ENCODE peak calls at places on chromosomes 3 and 15, in ten cellular contexts. One of them, this sample, is unnamed.

GRCh38 chr3:106823706-106824105 is 553.5 kb upstream of the CCDC54 start:
- DNase-seq in kidney: no peak
- DNase-seq in CD8-positive, alpha-beta T cell: no peak
- DNase-seq in body of pancreas: no peak
- DNase-seq in AG09309: no peak
- DNase-seq in fibroblast of villous mesenchyme: no peak
- DNase-seq in mucosa of descending colon: no peak
- DNase-seq in GM20000: no peak
- DNase-seq in omental fat pad: no peak
- DNase-seq in fibroblast of lung: no peak
- DNase-seq in this sample: no peak

GRCh38 chr3:89042251-89042650 is 65.2 kb upstream of the EPHA3 start:
- DNase-seq in kidney: no peak
- DNase-seq in CD8-positive, alpha-beta T cell: no peak
- DNase-seq in body of pancreas: no peak
- DNase-seq in AG09309: no peak
- DNase-seq in fibroblast of villous mesenchyme: no peak
- DNase-seq in mucosa of descending colon: no peak
- DNase-seq in GM20000: no peak
- DNase-seq in omental fat pad: no peak
- DNase-seq in fibroblast of lung: peak; percentile 63
- DNase-seq in this sample: no peak

GRCh38 chr3:13391308-13391707 is 28.8 kb downstream of the NUP210 start:
- DNase-seq in kidney: no peak
- DNase-seq in CD8-positive, alpha-beta T cell: no peak
- DNase-seq in body of pancreas: no peak
- DNase-seq in AG09309: no peak
- DNase-seq in fibroblast of villous mesenchyme: no peak
- DNase-seq in mucosa of descending colon: peak; percentile 17
- DNase-seq in GM20000: no peak
- DNase-seq in omental fat pad: no peak
- DNase-seq in fibroblast of lung: no peak
- DNase-seq in this sample: no peak

GRCh38 chr15:100338971-100339444 is 2.8 kb downstream of the ADAMTS17 start:
- DNase-seq in kidney: no peak
- DNase-seq in CD8-positive, alpha-beta T cell: peak; percentile 55
- DNase-seq in body of pancreas: peak; percentile 83
- DNase-seq in AG09309: peak; percentile 32
- DNase-seq in fibroblast of villous mesenchyme: peak; percentile 67
- DNase-seq in mucosa of descending colon: peak; percentile 87
- DNase-seq in GM20000: no peak
- DNase-seq in omental fat pad: peak; percentile 38
- DNase-seq in fibroblast of lung: peak; percentile 79
- DNase-seq in this sample: no peak

GRCh38 chr3:43316783-43317460 is 30.6 kb downstream of the SNRK start:
- DNase-seq in kidney: no peak
- DNase-seq in CD8-positive, alpha-beta T cell: no peak
- DNase-seq in body of pancreas: no peak
- DNase-seq in AG09309: no peak
- DNase-seq in fibroblast of villous mesenchyme: no peak
- DNase-seq in mucosa of descending colon: no peak
- DNase-seq in GM20000: no peak
- DNase-seq in omental fat pad: no peak
- DNase-seq in fibroblast of lung: peak; percentile 39
- DNase-seq in this sample: no peak

GRCh38 chr3:16427309-16427965 is 86.1 kb downstream of the RFTN1 start:
- DNase-seq in kidney: no peak
- DNase-seq in CD8-positive, alpha-beta T cell: no peak
- DNase-seq in body of pancreas: peak; percentile 33
- DNase-seq in AG09309: peak; percentile 93
- DNase-seq in fibroblast of villous mesenchyme: peak; percentile 99
- DNase-seq in mucosa of descending colon: peak; percentile 14
- DNase-seq in GM20000: no peak
- DNase-seq in omental fat pad: no peak
- DNase-seq in fibroblast of lung: peak; percentile 95
- DNase-seq in this sample: no peak

GRCh38 chr3:65627102-65627501 is 411.6 kb downstream of the MAGI1 start:
- DNase-seq in kidney: no peak
- DNase-seq in CD8-positive, alpha-beta T cell: no peak
- DNase-seq in body of pancreas: no peak
- DNase-seq in AG09309: no peak
- DNase-seq in fibroblast of villous mesenchyme: no peak
- DNase-seq in mucosa of descending colon: no peak
- DNase-seq in GM20000: no peak
- DNase-seq in omental fat pad: no peak
- DNase-seq in fibroblast of lung: no peak
- DNase-seq in this sample: no peak

GRCh38 chr3:29338981-29339833 is 58.3 kb downstream of the RBMS3 start:
- DNase-seq in kidney: no peak
- DNase-seq in CD8-positive, alpha-beta T cell: no peak
- DNase-seq in body of pancreas: no peak
- DNase-seq in AG09309: no peak
- DNase-seq in fibroblast of villous mesenchyme: no peak
- DNase-seq in mucosa of descending colon: no peak
- DNase-seq in GM20000: no peak
- DNase-seq in omental fat pad: no peak
- DNase-seq in fibroblast of lung: peak; percentile 84
- DNase-seq in this sample: no peak

GRCh38 chr3:141729240-141729639 is 8.9 kb upstream of the RNF7 start:
- DNase-seq in kidney: no peak
- DNase-seq in CD8-positive, alpha-beta T cell: no peak
- DNase-seq in body of pancreas: no peak
- DNase-seq in AG09309: no peak
- DNase-seq in fibroblast of villous mesenchyme: no peak
- DNase-seq in mucosa of descending colon: peak; percentile 16
- DNase-seq in GM20000: no peak
- DNase-seq in omental fat pad: no peak
- DNase-seq in fibroblast of lung: no peak
- DNase-seq in this sample: no peak

GRCh38 chr3:33716227-33716626 is 1.8 kb downstream of the CLASP2 start:
- DNase-seq in kidney: no peak
- DNase-seq in CD8-positive, alpha-beta T cell: no peak
- DNase-seq in body of pancreas: no peak
- DNase-seq in AG09309: no peak
- DNase-seq in fibroblast of villous mesenchyme: peak; percentile 14
- DNase-seq in mucosa of descending colon: peak; percentile 3
- DNase-seq in GM20000: no peak
- DNase-seq in omental fat pad: no peak
- DNase-seq in fibroblast of lung: no peak
- DNase-seq in this sample: no peak

GRCh38 chr3:33722186-33722585 is 4.1 kb upstream of the CLASP2 start:
- DNase-seq in kidney: no peak
- DNase-seq in CD8-positive, alpha-beta T cell: no peak
- DNase-seq in body of pancreas: no peak
- DNase-seq in AG09309: no peak
- DNase-seq in fibroblast of villous mesenchyme: no peak
- DNase-seq in mucosa of descending colon: no peak
- DNase-seq in GM20000: no peak
- DNase-seq in omental fat pad: no peak
- DNase-seq in fibroblast of lung: peak; percentile 51
- DNase-seq in this sample: no peak

GRCh38 chr3:33717616-33717865 is 513 bp downstream of the CLASP2 start:
- DNase-seq in kidney: no peak
- DNase-seq in CD8-positive, alpha-beta T cell: peak; percentile 31
- DNase-seq in body of pancreas: peak; percentile 71
- DNase-seq in AG09309: no peak
- DNase-seq in fibroblast of villous mesenchyme: peak; percentile 75
- DNase-seq in mucosa of descending colon: peak; percentile 85
- DNase-seq in GM20000: no peak
- DNase-seq in omental fat pad: peak; percentile 29
- DNase-seq in fibroblast of lung: no peak
- DNase-seq in this sample: peak; percentile 50

GRCh38 chr3:33718595-33718907 is 497 bp upstream of the CLASP2 start:
- DNase-seq in kidney: no peak
- DNase-seq in CD8-positive, alpha-beta T cell: no peak
- DNase-seq in body of pancreas: no peak
- DNase-seq in AG09309: no peak
- DNase-seq in fibroblast of villous mesenchyme: no peak
- DNase-seq in mucosa of descending colon: no peak
- DNase-seq in GM20000: no peak
- DNase-seq in omental fat pad: no peak
- DNase-seq in fibroblast of lung: no peak
- DNase-seq in this sample: no peak

GRCh38 chr3:33717866-33718594 is at the start of gene CLASP2:
- DNase-seq in kidney: peak; percentile 96
- DNase-seq in CD8-positive, alpha-beta T cell: peak; percentile 75
- DNase-seq in body of pancreas: peak; percentile 86
- DNase-seq in AG09309: peak; percentile 25
- DNase-seq in fibroblast of villous mesenchyme: peak; percentile 89
- DNase-seq in mucosa of descending colon: peak; percentile 87
- DNase-seq in GM20000: peak; percentile 91
- DNase-seq in omental fat pad: peak; percentile 34
- DNase-seq in fibroblast of lung: peak; percentile 89
- DNase-seq in this sample: peak; percentile 81
- TF ChIP-seq CTCF in kidney: no peak
- TF ChIP-seq CTCF in CD8-positive, alpha-beta T cell: no peak
- TF ChIP-seq CTCF in body of pancreas: peak; percentile 31
- TF ChIP-seq CTCF in AG09309: no peak
- TF ChIP-seq CTCF in fibroblast of villous mesenchyme: no peak
- TF ChIP-seq CTCF in mucosa of descending colon: no peak
- TF ChIP-seq CTCF in GM20000: no peak
- TF ChIP-seq CTCF in omental fat pad: no peak
- TF ChIP-seq CTCF in fibroblast of lung: no peak
- TF ChIP-seq CTCF in this sample: no peak

DNA sequence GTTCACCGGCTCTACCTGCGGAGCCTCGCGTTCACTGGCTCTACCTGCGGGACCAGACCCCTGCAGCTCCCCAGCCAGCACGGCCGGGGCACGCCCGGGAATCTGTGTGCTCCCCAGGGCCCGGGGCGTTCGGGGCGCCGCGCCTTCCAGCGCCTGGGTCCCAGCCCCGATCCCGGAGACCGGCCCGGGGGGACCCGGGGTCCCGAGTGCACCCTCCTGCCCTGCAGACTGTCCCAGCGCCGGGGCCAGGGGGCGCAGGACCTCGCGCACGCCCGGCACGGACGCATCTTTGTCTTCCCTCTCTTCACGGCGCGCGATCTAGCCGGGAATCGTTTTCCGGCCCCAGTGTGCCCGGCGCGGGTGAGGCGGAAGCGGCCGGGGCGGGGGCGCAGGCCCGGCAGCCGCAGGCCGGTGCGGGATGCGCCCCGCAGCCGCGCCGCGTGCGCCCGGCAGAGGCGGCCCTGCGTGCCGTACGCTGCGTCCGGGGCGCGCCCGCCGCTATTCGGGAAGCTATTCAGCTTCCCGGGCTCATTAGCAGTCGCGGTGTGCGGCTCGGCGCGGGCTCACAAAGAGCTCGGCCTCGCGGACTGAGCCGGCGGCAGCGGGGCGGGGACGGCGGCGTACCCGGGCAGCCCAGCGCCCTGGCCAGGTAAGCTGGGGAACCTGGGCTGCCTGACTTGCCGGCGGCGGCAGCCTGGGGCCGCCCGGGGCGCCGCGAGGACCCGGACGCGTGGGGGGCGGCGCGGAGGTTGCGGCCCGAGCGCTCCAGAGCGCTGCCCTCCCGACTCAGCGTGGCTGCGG is at the start of gene APBA2:
- DNase-seq in kidney: peak; percentile 73
- DNase-seq in CD8-positive, alpha-beta T cell: peak; percentile 38
- DNase-seq in body of pancreas: peak; percentile 36
- DNase-seq in AG09309: no peak
- DNase-seq in fibroblast of villous mesenchyme: peak; percentile 46
- DNase-seq in mucosa of descending colon: no peak
- DNase-seq in GM20000: no peak
- DNase-seq in omental fat pad: no peak
- DNase-seq in fibroblast of lung: peak; percentile 50
- DNase-seq in this sample: no peak
- TF ChIP-seq CTCF in kidney: no peak
- TF ChIP-seq CTCF in CD8-positive, alpha-beta T cell: no peak
- TF ChIP-seq CTCF in body of pancreas: no peak
- TF ChIP-seq CTCF in AG09309: no peak
- TF ChIP-seq CTCF in fibroblast of villous mesenchyme: no peak
- TF ChIP-seq CTCF in mucosa of descending colon: no peak
- TF ChIP-seq CTCF in GM20000: no peak
- TF ChIP-seq CTCF in omental fat pad: no peak
- TF ChIP-seq CTCF in fibroblast of lung: no peak
- TF ChIP-seq CTCF in this sample: no peak

DNA sequence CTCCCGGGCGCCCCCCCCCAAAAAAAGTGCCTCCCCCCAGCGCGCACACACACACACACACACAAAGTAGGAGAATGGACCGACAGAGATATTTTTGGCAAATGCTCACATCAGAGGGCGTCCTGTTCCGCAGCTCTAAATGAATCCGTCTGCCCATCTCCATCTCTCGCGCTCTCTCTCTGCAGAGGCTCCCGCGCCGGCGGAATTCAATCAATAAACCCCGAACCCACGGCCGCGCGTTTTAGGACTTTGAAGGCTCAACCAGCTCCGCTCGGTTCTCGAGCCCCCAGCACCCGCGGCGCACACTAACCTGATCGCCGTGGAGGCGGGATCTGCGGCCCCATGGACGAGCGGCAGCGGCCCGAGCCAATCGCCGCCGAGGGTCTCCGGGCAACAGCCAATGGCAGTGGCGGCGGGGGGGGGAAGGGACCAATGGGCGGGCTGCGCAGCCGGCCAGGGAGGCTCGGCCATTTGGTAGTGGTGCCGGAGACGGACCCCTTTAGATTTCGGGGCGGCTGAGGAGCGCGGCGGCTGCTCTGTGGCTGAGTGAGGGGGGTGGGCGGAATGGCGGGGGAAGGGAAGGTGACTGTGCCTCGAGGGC is at the start of gene ANP32A:
- DNase-seq in kidney: peak; percentile 99
- DNase-seq in CD8-positive, alpha-beta T cell: peak; percentile 97
- DNase-seq in body of pancreas: peak; percentile 95
- DNase-seq in AG09309: peak; percentile 65
- DNase-seq in fibroblast of villous mesenchyme: peak; percentile 95
- DNase-seq in mucosa of descending colon: peak; percentile 97
- DNase-seq in GM20000: peak; percentile 100
- DNase-seq in omental fat pad: peak; percentile 80
- DNase-seq in fibroblast of lung: peak; percentile 93
- DNase-seq in this sample: peak; percentile 94
- TF ChIP-seq CTCF in kidney: no peak
- TF ChIP-seq CTCF in CD8-positive, alpha-beta T cell: no peak
- TF ChIP-seq CTCF in body of pancreas: no peak
- TF ChIP-seq CTCF in AG09309: no peak
- TF ChIP-seq CTCF in fibroblast of villous mesenchyme: no peak
- TF ChIP-seq CTCF in mucosa of descending colon: no peak
- TF ChIP-seq CTCF in GM20000: no peak
- TF ChIP-seq CTCF in omental fat pad: no peak
- TF ChIP-seq CTCF in fibroblast of lung: no peak
- TF ChIP-seq CTCF in this sample: no peak

GRCh38 chr15:54277834-54278233 is 299.6 kb downstream of the UNC13C start:
- DNase-seq in kidney: no peak
- DNase-seq in CD8-positive, alpha-beta T cell: no peak
- DNase-seq in body of pancreas: no peak
- DNase-seq in AG09309: no peak
- DNase-seq in fibroblast of villous mesenchyme: no peak
- DNase-seq in mucosa of descending colon: no peak
- DNase-seq in GM20000: no peak
- DNase-seq in omental fat pad: no peak
- DNase-seq in fibroblast of lung: no peak
- DNase-seq in this sample: no peak

DNA sequence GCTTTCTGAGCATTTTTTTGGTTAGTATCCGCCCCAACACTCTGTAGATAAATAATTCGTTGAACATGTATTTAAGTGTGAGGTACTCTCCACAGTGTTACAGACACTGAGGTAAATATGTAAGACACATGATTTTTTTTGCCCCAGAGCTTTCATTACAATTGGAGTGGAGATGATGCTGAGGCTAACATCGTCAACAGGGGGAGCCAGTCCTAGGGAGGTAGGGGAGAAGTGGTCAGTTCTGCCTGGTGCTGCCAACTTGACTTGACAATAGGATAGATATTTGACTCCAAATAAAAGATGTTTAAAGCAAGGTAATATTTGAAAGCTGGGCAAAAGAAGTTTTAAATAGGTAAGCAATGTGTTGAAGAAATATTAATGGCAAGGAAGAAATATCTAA is 295.7 kb downstream of the UNC13C start:
- DNase-seq in kidney: no peak
- DNase-seq in CD8-positive, alpha-beta T cell: no peak
- DNase-seq in body of pancreas: no peak
- DNase-seq in AG09309: no peak
- DNase-seq in fibroblast of villous mesenchyme: no peak
- DNase-seq in mucosa of descending colon: peak; percentile 1
- DNase-seq in GM20000: no peak
- DNase-seq in omental fat pad: no peak
- DNase-seq in fibroblast of lung: no peak
- DNase-seq in this sample: no peak
- TF ChIP-seq CTCF in kidney: peak; percentile 17
- TF ChIP-seq CTCF in CD8-positive, alpha-beta T cell: no peak
- TF ChIP-seq CTCF in body of pancreas: no peak
- TF ChIP-seq CTCF in AG09309: no peak
- TF ChIP-seq CTCF in fibroblast of villous mesenchyme: no peak
- TF ChIP-seq CTCF in mucosa of descending colon: no peak
- TF ChIP-seq CTCF in GM20000: no peak
- TF ChIP-seq CTCF in omental fat pad: no peak
- TF ChIP-seq CTCF in fibroblast of lung: peak; percentile 27
- TF ChIP-seq CTCF in this sample: no peak

This sample was measured in CD14-positive monocyte.